ENCODE peak calls at places on chromosomes 6 and 20, in seven cellular contexts. Y, M, Q, P, W, C and S are unnamed samples.

GRCh38 chr6:7147051-7147671 is 39.4 kb downstream of the RREB1 start:
- DNase-seq in Y (no peak), M (no peak), Q (no peak), P (no peak), W (no peak), C (peak; percentile 37), S (no peak)

GRCh38 chr6:45533394-45533793 is 155.7 kb upstream of the SUPT3H start:
- DNase-seq in Y (no peak), M (no peak), Q (no peak), P (no peak), W (no peak), C (no peak), S (no peak)

GRCh38 chr6:55040102-55040848 is 134.0 kb upstream of the HCRTR2 start:
- DNase-seq in Y (no peak), M (no peak), Q (no peak), P (no peak), W (no peak), C (no peak), S (no peak)

GRCh38 chr20:11454966-11455799 is 462.5 kb upstream of the BTBD3 start:
- DNase-seq in Y (no peak), M (no peak), Q (no peak), P (no peak), W (no peak), C (peak; percentile 88), S (no peak)

GRCh38 chr20:31747640-31748039 is 8.6 kb downstream of the TPX2 start:
- DNase-seq in Y (no peak), M (no peak), Q (no peak), P (no peak), W (no peak), C (no peak), S (no peak)

GRCh38 chr20:34713194-34713943 is 9.2 kb downstream of the TP53INP2 start:
- DNase-seq in Y (no peak), M (no peak), Q (no peak), P (no peak), W (no peak), C (peak; percentile 91), S (no peak)

GRCh38 chr6:137874204-137875001 is 7.3 kb downstream of the TNFAIP3 start:
- DNase-seq in Y (peak; percentile 38), M (no peak), Q (no peak), P (no peak), W (no peak), C (peak; percentile 20), S (no peak)

GRCh38 chr6:169918239-169918953 is 167.0 kb downstream of the ERMARD start:
- DNase-seq in Y (no peak), M (no peak), Q (no peak), P (no peak), W (no peak), C (no peak), S (no peak)

GRCh38 chr20:20480126-20480525 is 112.2 kb downstream of the INSM1 start:
- DNase-seq in Y (no peak), M (no peak), Q (no peak), P (no peak), W (no peak), C (no peak), S (no peak)

GRCh38 chr6:31945507-31946369 is at the start of gene CFB:
- DNase-seq in Y (no peak), M (no peak), Q (peak; percentile 70), P (peak; percentile 87), W (peak; percentile 80), C (peak; percentile 92), S (no peak)

GRCh38 chr6:141833001-141833655 is 299.6 kb upstream of the GJE1 start:
- DNase-seq in Y (no peak), M (no peak), Q (no peak), P (no peak), W (no peak), C (no peak), S (no peak)

GRCh38 chr20:22915512-22915911 is 119.6 kb upstream of the SSTR4 start:
- DNase-seq in Y (no peak), M (no peak), Q (no peak), P (no peak), W (no peak), C (no peak), S (no peak)

GRCh38 chr6:12132351-12133222 is 120.5 kb downstream of the HIVEP1 start:
- DNase-seq in Y (no peak), M (no peak), Q (no peak), P (no peak), W (no peak), C (no peak), S (no peak)

GRCh38 chr6:7543761-7544424 is 2.4 kb downstream of the DSP start:
- DNase-seq in Y (no peak), M (no peak), Q (no peak), P (no peak), W (no peak), C (no peak), S (no peak)

GRCh38 chr6:14924126-14925024 is 321.5 kb upstream of the JARID2 start:
- DNase-seq in Y (no peak), M (no peak), Q (no peak), P (no peak), W (no peak), C (no peak), S (no peak)

GRCh38 chr20:23356203-23356602 is 5.6 kb downstream of the NXT1 start:
- DNase-seq in Y (no peak), M (no peak), Q (peak; percentile 84), P (no peak), W (no peak), C (no peak), S (no peak)